ENCODE peak calls at places on chromosomes 11 and 22, in ten cellular contexts. K, W, Z, H, E, F, L, G, R and C are unnamed samples.

GRCh38 chr11:116166788-116167465 is 605.9 kb downstream of the BUD13 start:
- DNase-seq in F (no peak), Z (no peak), R (no peak), L (no peak), W (no peak), E (no peak), K (no peak), G (no peak), H (no peak), C (no peak)

GRCh38 chr22:47549741-47550340 is 787.4 kb downstream of the TBC1D22A start:
- DNase-seq in H (no peak), L (no peak), E (no peak), K (no peak), Z (peak; percentile 70), W (no peak), F (no peak), G (no peak), R (no peak), C (no peak)

GRCh38 chr11:116517077-116517476 is 255.7 kb downstream of the BUD13 start:
- DNase-seq in E (no peak), G (no peak), H (peak; percentile 81), K (no peak), L (peak; percentile 43), W (no peak), F (no peak), Z (no peak), R (no peak), C (no peak)

GRCh38 chr11:62847767-62848314 is 8.5 kb upstream of the WDR74 start:
- DNase-seq in H (no peak), L (no peak), R (no peak), K (no peak), Z (no peak), F (no peak), E (no peak), W (no peak), G (no peak), C (no peak)

GRCh38 chr22:23380230-23380573 is 199.9 kb downstream of the IGLL1 start:
- DNase-seq in G (no peak), K (no peak), Z (peak; percentile 65), F (no peak), L (peak; percentile 80), R (no peak), W (no peak), E (no peak), H (peak; percentile 7), C (no peak)

GRCh38 chr22:19879996-19880785 is 25.5 kb upstream of the GNB1L start:
- DNase-seq in G (no peak), L (no peak), F (no peak), K (no peak), Z (peak; percentile 70), H (no peak), R (no peak), W (no peak), E (no peak), C (no peak)

GRCh38 chr22:33803371-33803770 is 116.9 kb downstream of the LARGE1 start:
- DNase-seq in L (no peak), G (peak; percentile 85), H (no peak), K (no peak), Z (no peak), R (peak; percentile 94), W (no peak), F (no peak), E (no peak), C (peak; percentile 3)

GRCh38 chr11:63761870-63762661 is 6.5 kb downstream of the ZFTA start:
- DNase-seq in Z (no peak), R (no peak), E (no peak), H (no peak), F (no peak), W (no peak), L (no peak), G (no peak), K (no peak), C (no peak)

GRCh38 chr22:27462190-27462589 is 339.4 kb downstream of the MN1 start:
- DNase-seq in Z (no peak), E (no peak), G (no peak), K (no peak), L (peak; percentile 60), H (peak; percentile 49), F (no peak), R (peak; percentile 28), W (peak; percentile 23), C (no peak)

GRCh38 chr11:7759010-7759409 is 37.7 kb downstream of the OR5P2 start:
- DNase-seq in H (no peak), W (no peak), L (no peak), G (no peak), K (no peak), R (no peak), Z (no peak), F (no peak), E (no peak), C (no peak)

GRCh38 chr11:23211221-23211620 is 350.9 kb upstream of the CCDC179 start:
- DNase-seq in H (no peak), L (no peak), F (no peak), E (no peak), G (no peak), W (no peak), R (no peak), K (no peak), Z (no peak), C (peak; percentile 20)

GRCh38 chr11:122772945-122773344 is 65.4 kb upstream of the CRTAM start:
- DNase-seq in R (peak; percentile 66), E (no peak), F (no peak), W (no peak), K (no peak), Z (no peak), H (no peak), L (no peak), G (peak; percentile 58), C (peak; percentile 69)

GRCh38 chr22:38097058-38097457 is 13.1 kb upstream of the SLC16A8 start:
- DNase-seq in F (no peak), L (no peak), W (no peak), K (no peak), Z (peak; percentile 49), G (no peak), R (no peak), E (no peak), H (no peak), C (no peak)

GRCh38 chr11:19954899-19955298 is 205.4 kb downstream of the DBX1 start:
- DNase-seq in F (no peak), L (no peak), G (peak; percentile 48), H (no peak), W (no peak), R (no peak), K (no peak), Z (no peak), E (no peak), C (peak; percentile 28)

GRCh38 chr22:42922374-42923177 is 65.5 kb upstream of the ARFGAP3 start:
- DNase-seq in G (no peak), Z (peak; percentile 51), E (no peak), R (no peak), L (no peak), F (no peak), K (no peak), W (no peak), H (no peak), C (no peak)

GRCh38 chr11:43503417-43503816 is 144.7 kb downstream of the TTC17 start:
- DNase-seq in K (no peak), R (no peak), E (no peak), L (no peak), F (no peak), H (no peak), G (no peak), Z (no peak), W (no peak), C (peak; percentile 22)

GRCh38 chr11:128695539-128696221 is 1.8 kb downstream of the FLI1 start:
- DNase-seq in R (peak; percentile 39), F (no peak), L (no peak), W (no peak), Z (no peak), H (no peak), E (no peak), G (peak; percentile 62), K (no peak), C (peak; percentile 69)

GRCh38 chr11:112225753-112226061 is 521 bp upstream of the PTS start:
- DNase-seq in F (no peak), Z (peak; percentile 92), K (no peak), L (no peak), E (no peak), H (no peak), W (no peak), R (no peak), G (no peak), C (peak; percentile 85)

GRCh38 chr11:86464509-86465221 is 90.0 kb downstream of the CCDC81 start:
- DNase-seq in W (no peak), H (no peak), R (no peak), F (no peak), E (no peak), Z (no peak), G (no peak), K (no peak), L (no peak), C (no peak)

GRCh38 chr11:62592216-62592815 is 993 bp upstream of the TUT1 start:
- DNase-seq in W (no peak), L (no peak), K (no peak), R (no peak), F (no peak), G (no peak), Z (no peak), H (no peak), E (no peak), C (peak; percentile 17)

GRCh38 chr11:69791266-69791665 is 16.1 kb upstream of the FGF4 start:
- DNase-seq in G (peak; percentile 46), Z (no peak), E (no peak), L (no peak), K (no peak), F (no peak), R (peak; percentile 70), W (no peak), H (no peak), C (peak; percentile 50)

GRCh38 chr11:69055212-69055586 is 6.5 kb downstream of the TPCN2 start:
- DNase-seq in R (no peak), F (no peak), L (no peak), K (no peak), G (no peak), Z (no peak), E (no peak), W (no peak), H (no peak), C (no peak)